ENCODE peak calls at places on chromosome 3, in eight cellular contexts. Q, K, D, A, J, L, R and M are unnamed samples.
A peak's percentile ranks its signal among the peaks of the same experiment; 100 is the strongest.

GRCh38 chr3:43648957-43649356 is 27.1 kb upstream of the ANO10 start:
- DNase-seq in L (no peak), D (no peak), J (no peak), A (no peak), R (no peak), Q (no peak), K (no peak), M (no peak)

GRCh38 chr3:102144063-102144462 is 290.8 kb upstream of the ZPLD1 start:
- DNase-seq in L (no peak), Q (no peak), D (no peak), R (no peak), K (no peak), A (no peak), J (no peak), M (peak; percentile 28)

GRCh38 chr3:97694876-97695275 is 69.7 kb upstream of the ARL6 start:
- DNase-seq in J (no peak), K (no peak), L (no peak), R (no peak), D (no peak), A (no peak), Q (no peak), M (no peak)

GRCh38 chr3:11568503-11569155 is 75.1 kb downstream of the VGLL4 start:
- DNase-seq in Q (peak; percentile 74), L (peak; percentile 82), D (no peak), R (peak; percentile 92), K (peak; percentile 90), J (no peak), A (peak; percentile 97), M (no peak)

GRCh38 chr3:55006277-55006676 is 78.4 kb upstream of the LRTM1 start:
- DNase-seq in K (no peak), A (peak; percentile 68), R (no peak), J (peak; percentile 70), L (no peak), D (no peak), Q (no peak), M (no peak)

GRCh38 chr3:197289726-197290125 is 8.7 kb downstream of the DLG1 start:
- DNase-seq in L (no peak), K (no peak), D (no peak), A (peak; percentile 53), Q (no peak), J (no peak), R (peak; percentile 60), M (no peak)

GRCh38 chr3:142046320-142047020 is 102.9 kb downstream of the TFDP2 start:
- DNase-seq in L (no peak), J (no peak), Q (no peak), D (no peak), R (no peak), A (no peak), K (no peak), M (no peak)

GRCh38 chr3:146605106-146605505 is at the start of gene PLSCR5:
- DNase-seq in K (no peak), R (peak; percentile 66), L (no peak), D (no peak), J (no peak), A (no peak), Q (no peak), M (no peak)

GRCh38 chr3:106839576-106840280 is 537.5 kb upstream of the CCDC54 start:
- DNase-seq in Q (no peak), A (peak; percentile 77), R (no peak), L (no peak), K (no peak), D (no peak), J (no peak), M (no peak)

GRCh38 chr3:130997291-130997690 is 29.3 kb downstream of the ASTE1 start:
- DNase-seq in L (no peak), A (no peak), Q (no peak), D (no peak), J (no peak), K (no peak), R (no peak), M (no peak)

GRCh38 chr3:130991126-130991525 is 35.5 kb downstream of the ASTE1 start:
- DNase-seq in R (no peak), A (no peak), J (no peak), K (no peak), D (no peak), Q (no peak), L (no peak), M (no peak)

GRCh38 chr3:130992344-130992743 is 34.3 kb downstream of the ASTE1 start:
- DNase-seq in R (no peak), A (no peak), D (no peak), J (no peak), L (no peak), Q (no peak), K (no peak), M (no peak)
- TF ChIP-seq CTCF in R (no peak), A (no peak), D (no peak), J (no peak), L (no peak), Q (no peak), K (no peak), M (no peak)

DNA sequence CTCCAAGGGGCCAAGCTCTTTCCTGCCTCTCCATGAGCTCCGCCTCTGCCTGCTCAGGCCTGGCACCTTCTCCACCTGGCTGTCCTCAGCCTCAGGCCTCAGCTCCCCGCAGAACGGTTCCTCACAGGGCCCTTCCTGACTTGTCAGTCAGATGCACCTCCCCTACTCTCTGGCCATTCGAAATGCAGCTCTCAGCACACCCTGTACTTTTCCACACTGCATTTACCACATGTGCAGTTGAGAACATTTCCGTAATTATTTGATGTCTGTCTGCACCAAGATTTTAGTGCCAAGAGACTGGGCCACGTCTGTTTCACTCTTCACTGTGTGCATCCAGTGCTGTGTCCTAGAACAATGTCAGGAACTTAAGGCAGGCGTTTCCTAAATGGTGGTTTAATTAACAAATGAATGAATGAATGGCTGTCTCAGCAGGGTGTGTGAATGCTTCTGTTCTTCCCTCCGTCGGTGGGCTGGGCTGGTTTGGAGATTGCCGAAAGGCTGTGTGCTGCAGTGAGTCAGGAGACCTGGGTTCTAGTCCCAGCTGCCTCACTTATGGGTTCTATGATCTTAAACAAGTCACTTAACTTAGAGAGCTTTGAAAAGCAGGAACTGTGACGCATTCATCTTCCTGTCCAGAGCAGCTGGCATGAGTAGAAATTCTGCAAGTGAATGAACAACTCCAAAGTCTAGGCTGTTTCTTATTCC is 5.4 kb downstream of the MUC4 start:
- DNase-seq in R (no peak), J (peak; percentile 74), A (no peak), Q (no peak), L (no peak), K (no peak), D (peak; percentile 29), M (no peak)
- H3K36me3 ChIP-seq in R (no peaks in the 10 kb centered on the region), J (no peaks in the 10 kb centered on the region), A (no peaks in the 10 kb centered on the region), Q (no peaks in the 10 kb centered on the region), L (no peaks in the 10 kb centered on the region), K (no peaks in the 10 kb centered on the region), D (no peaks in the 10 kb centered on the region), M (no peaks in the 10 kb centered on the region)

GRCh38 chr3:155782390-155782953 is 23.6 kb downstream of the C3orf33 start:
- DNase-seq in D (no peak), K (no peak), A (no peak), Q (no peak), J (no peak), R (no peak), L (no peak), M (no peak)
- H3K27ac ChIP-seq in D (no peak overlapping the region), K (no peak overlapping the region), A (no peak overlapping the region), Q (no peak overlapping the region), J (no peak overlapping the region), R (no peak overlapping the region), L (no peak overlapping the region), M (no peak overlapping the region)

GRCh38 chr3:12708584-12709192 is 44.8 kb upstream of the RAF1 start:
- DNase-seq in Q (peak; percentile 45), L (peak; percentile 41), J (no peak), D (no peak), K (no peak), R (peak; percentile 93), A (peak; percentile 95), M (no peak)
- TF ChIP-seq CTCF in Q (no peak), L (peak; percentile 21), J (no peak), D (no peak), K (no peak), R (peak; percentile 17), A (peak; percentile 34), M (no peak)

GRCh38 chr3:170772135-170772534 is 97.9 kb downstream of the RPL22L1 start:
- DNase-seq in A (peak; percentile 48), J (no peak), K (no peak), L (no peak), D (no peak), R (no peak), Q (no peak), M (no peak)
- H3K36me3 ChIP-seq in A (no peaks in the 10 kb centered on the region), J (no peaks in the 10 kb centered on the region), K (no peaks in the 10 kb centered on the region), L (no peaks in the 10 kb centered on the region), D (no peaks in the 10 kb centered on the region), R (no peaks in the 10 kb centered on the region), Q (no peaks in the 10 kb centered on the region), M (no peaks in the 10 kb centered on the region)

GRCh38 chr3:72538070-72538745 is 310.0 kb downstream of the SHQ1 start:
- DNase-seq in R (no peak), K (no peak), L (no peak), D (no peak), A (no peak), Q (no peak), J (no peak), M (no peak)

GRCh38 chr3:72535789-72536188 is 312.5 kb downstream of the SHQ1 start:
- DNase-seq in A (no peak), L (peak; percentile 29), D (no peak), J (no peak), K (no peak), Q (no peak), R (no peak), M (no peak)

GRCh38 chr3:72537448-72537847 is 310.8 kb downstream of the SHQ1 start:
- DNase-seq in Q (no peak), A (no peak), D (no peak), K (no peak), L (no peak), R (no peak), J (no peak), M (no peak)

GRCh38 chr3:72536206-72536887 is 311.9 kb downstream of the SHQ1 start:
- DNase-seq in Q (no peak), A (no peak), D (no peak), J (peak; percentile 24), R (no peak), L (no peak), K (no peak), M (no peak)

GRCh38 chr3:72533584-72534473 is 314.4 kb downstream of the SHQ1 start:
- DNase-seq in J (no peak), Q (no peak), L (no peak), A (no peak), D (no peak), R (no peak), K (no peak), M (peak; percentile 0)
- H3K27ac ChIP-seq in J (no peak overlapping the region), Q (no peak overlapping the region), L (no peak overlapping the region), A (no peak overlapping the region), D (no peak overlapping the region), R (no peak overlapping the region), K (no peak overlapping the region), M (no peak overlapping the region)

DNA sequence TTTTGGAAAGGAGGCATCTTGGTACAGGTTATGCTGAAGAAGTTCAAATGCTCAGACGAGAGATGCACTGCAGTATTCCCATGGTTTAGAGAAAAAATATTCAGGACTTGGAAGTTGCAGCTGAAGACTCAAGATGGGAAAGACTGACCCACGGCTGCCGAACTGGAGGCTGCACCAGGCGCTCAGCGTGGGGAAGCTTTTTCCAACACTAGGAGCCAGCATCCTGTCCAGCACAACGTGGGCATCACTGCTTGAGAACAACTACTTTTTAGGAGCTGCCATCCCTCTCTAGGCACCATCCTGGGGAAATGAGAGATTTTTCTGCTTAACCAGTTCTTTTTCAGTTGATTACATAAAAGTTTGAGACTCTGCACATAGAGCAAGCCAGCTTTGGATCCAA is 94.0 kb downstream of the LRIG1 start:
- DNase-seq in A (no peak), L (peak; percentile 13), J (no peak), K (no peak), R (no peak), D (no peak), Q (peak; percentile 10), M (no peak)
- TF ChIP-seq CTCF in A (no peak), L (no peak), J (no peak), K (no peak), R (no peak), D (no peak), Q (no peak), M (no peak)